ENCODE peak calls at places on chromosomes 3 and 15, in six cellular contexts. R, N, P, Z, C and H are unnamed samples.

GRCh38 chr3:71255498-71255897 is 328.0 kb downstream of the FOXP1 start:
- DNase-seq in R (no peak), N (no peak), P (no peak), Z (no peak), C (no peak), H (no peak)

GRCh38 chr3:160566499-160566898 is 1.1 kb upstream of the KPNA4 start:
- DNase-seq in R (no peak), N (no peak), P (no peak), Z (no peak), C (no peak), H (no peak)

GRCh38 chr15:30973379-30973778 is 18.0 kb downstream of the MTMR10 start:
- DNase-seq in R (no peak), N (no peak), P (no peak), Z (no peak), C (no peak), H (no peak)

GRCh38 chr15:43954181-43954621 is 127.4 kb downstream of the WDR76 start:
- DNase-seq in R (peak; percentile 33), N (no peak), P (no peak), Z (no peak), C (no peak), H (no peak)

GRCh38 chr3:61574854-61575253 is 13.5 kb downstream of the PTPRG start:
- DNase-seq in R (peak; percentile 97), N (peak; percentile 48), P (no peak), Z (no peak), C (peak; percentile 68), H (no peak)

GRCh38 chr3:84836961-84837360 is 121.8 kb upstream of the CADM2 start:
- DNase-seq in R (no peak), N (no peak), P (no peak), Z (peak; percentile 44), C (peak; percentile 83), H (no peak)

GRCh38 chr3:183824761-183825379 is 507 bp downstream of the MAP6D1 start:
- DNase-seq in R (no peak), N (no peak), P (no peak), Z (no peak), C (peak; percentile 33), H (peak; percentile 22)

GRCh38 chr3:42080452-42080872 is 10.7 kb upstream of the TRAK1 start:
- DNase-seq in R (peak; percentile 32), N (no peak), P (peak; percentile 57), Z (no peak), C (peak; percentile 79), H (no peak)

GRCh38 chr3:59469948-59470723 is 420.3 kb upstream of the CFAP20DC start:
- DNase-seq in R (no peak), N (no peak), P (no peak), Z (no peak), C (no peak), H (no peak)

GRCh38 chr3:187971629-187972028 is 182.3 kb upstream of the LPP start:
- DNase-seq in R (no peak), N (no peak), P (no peak), Z (no peak), C (no peak), H (no peak)

GRCh38 chr3:72376917-72377710 is 471.1 kb downstream of the SHQ1 start:
- DNase-seq in R (no peak), N (no peak), P (no peak), Z (no peak), C (peak; percentile 59), H (no peak)

GRCh38 chr15:58467121-58467721 is 35.4 kb downstream of the LIPC start:
- DNase-seq in R (no peak), N (no peak), P (no peak), Z (no peak), C (no peak), H (no peak)

GRCh38 chr3:99549220-99549619 is 89.2 kb upstream of the COL8A1 start:
- DNase-seq in R (no peak), N (no peak), P (no peak), Z (no peak), C (no peak), H (no peak)

GRCh38 chr3:99549918-99550603 is 88.3 kb upstream of the COL8A1 start:
- DNase-seq in R (peak; percentile 66), N (no peak), P (no peak), Z (no peak), C (no peak), H (no peak)

GRCh38 chr3:99545941-99546580 is 92.3 kb upstream of the COL8A1 start:
- DNase-seq in R (peak; percentile 45), N (no peak), P (no peak), Z (no peak), C (no peak), H (no peak)

GRCh38 chr3:99548674-99549073 is 89.7 kb upstream of the COL8A1 start:
- DNase-seq in R (no peak), N (no peak), P (no peak), Z (no peak), C (no peak), H (no peak)

GRCh38 chr3:99551520-99551919 is 86.9 kb upstream of the COL8A1 start:
- DNase-seq in R (no peak), N (no peak), P (peak; percentile 4), Z (no peak), C (no peak), H (no peak)
- H3K27ac ChIP-seq in R (no peak overlapping the region), N (no peak overlapping the region), P (no peak overlapping the region), Z (no peak overlapping the region), C (no peak overlapping the region), H (no peak overlapping the region)

DNA sequence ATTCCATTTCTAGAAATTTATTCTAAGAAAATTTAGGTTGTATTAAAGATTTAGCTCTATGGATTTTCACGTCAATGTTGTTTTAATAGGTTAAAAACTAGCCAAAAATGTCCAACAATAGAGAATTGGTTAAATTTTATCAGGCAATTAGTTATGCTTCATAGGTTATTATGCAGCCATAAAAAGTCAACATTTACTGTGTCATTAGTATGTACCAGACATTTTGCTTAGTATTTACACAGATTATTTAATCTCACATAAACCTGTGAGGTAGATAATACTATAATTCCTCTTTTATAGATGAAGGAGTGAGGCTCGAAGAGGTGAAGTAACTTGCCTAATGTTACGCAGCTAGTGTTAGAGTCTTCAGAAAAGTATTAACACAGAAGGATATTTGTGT is 70.6 kb upstream of the LRRFIP2 start:
- DNase-seq in R (no peak), N (no peak), P (no peak), Z (no peak), C (no peak), H (no peak)
- H3K4me3 ChIP-seq in R (peak overlapping the region; percentile 64), N (peak overlapping the region; percentile 92), P (peak overlapping the region; percentile 86), Z (no peak overlapping the region), C (no peak overlapping the region), H (no peak overlapping the region)

GRCh38 chr15:92715753-92716152 is 60.2 kb upstream of the FAM174B start:
- DNase-seq in R (peak; percentile 37), N (no peak), P (no peak), Z (no peak), C (no peak), H (peak; percentile 59)

GRCh38 chr15:92719024-92719423 is 63.4 kb upstream of the FAM174B start:
- DNase-seq in R (no peak), N (no peak), P (no peak), Z (no peak), C (no peak), H (no peak)

GRCh38 chr15:92711457-92711831 is 55.9 kb upstream of the FAM174B start:
- DNase-seq in R (no peak), N (no peak), P (no peak), Z (no peak), C (peak; percentile 83), H (no peak)

GRCh38 chr15:92714457-92715401 is 59.2 kb upstream of the FAM174B start:
- DNase-seq in R (peak; percentile 66), N (peak; percentile 76), P (peak; percentile 83), Z (peak; percentile 79), C (peak; percentile 79), H (peak; percentile 79)

GRCh38 chr15:92714071-92714456 is 58.5 kb upstream of the FAM174B start:
- DNase-seq in R (peak; percentile 25), N (no peak), P (peak; percentile 56), Z (no peak), C (peak; percentile 78), H (no peak)
- H3K27ac ChIP-seq in R (no peak overlapping the region), N (peak overlapping the region; percentile 84), P (peak overlapping the region; percentile 87), Z (no peak overlapping the region), C (no peak overlapping the region), H (peak overlapping the region; percentile 89)

GRCh38 chr3:45606991-45607712 is 12.6 kb downstream of the LIMD1 start:
- DNase-seq in R (peak; percentile 52), N (no peak), P (no peak), Z (no peak), C (no peak), H (no peak)
- H3K4me3 ChIP-seq in R (no peak overlapping the region), N (peak overlapping the region; percentile 3), P (no peak overlapping the region), Z (no peak overlapping the region), C (no peak overlapping the region), H (no peak overlapping the region)

GRCh38 chr15:74039656-74040010 is 42.7 kb downstream of the GOLGA6A start:
- DNase-seq in R (no peak), N (no peak), P (no peak), Z (no peak), C (no peak), H (no peak)
- H3K27ac ChIP-seq in R (peak overlapping the region; percentile 79), N (no peak overlapping the region), P (no peak overlapping the region), Z (peak overlapping the region; percentile 46), C (no peak overlapping the region), H (no peak overlapping the region)

DNA sequence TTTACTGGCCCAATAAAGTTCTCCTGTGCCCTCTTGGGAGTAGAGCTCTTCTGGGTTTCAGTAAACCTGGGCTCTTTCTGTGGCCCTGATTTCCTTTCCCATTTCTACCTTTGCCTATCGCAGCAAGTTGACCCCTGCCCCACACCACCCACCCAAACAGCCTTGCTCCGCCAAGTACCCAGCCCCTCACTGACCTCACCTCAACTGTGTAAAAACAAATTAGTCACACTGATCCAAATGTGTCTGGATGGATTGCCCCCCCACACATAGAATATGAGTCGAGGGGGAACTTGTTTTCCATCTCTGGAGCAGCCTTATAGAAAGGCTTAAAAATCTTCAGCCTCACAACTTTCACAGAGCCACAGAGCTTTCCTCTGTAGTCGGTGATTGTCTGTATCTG is 28.6 kb upstream of the VEPH1 start:
- DNase-seq in R (peak; percentile 21), N (no peak), P (no peak), Z (no peak), C (no peak), H (no peak)
- H3K4me3 ChIP-seq in R (no peak overlapping the region), N (no peak overlapping the region), P (no peak overlapping the region), Z (no peak overlapping the region), C (no peak overlapping the region), H (no peak overlapping the region)